ENCODE peak calls at places on chromosomes 6 and 20, in ten cellular contexts. C, V, O, H, L, S, E, K, Q and W are unnamed samples.

GRCh38 chr6:36783603-36784378 is 55.5 kb downstream of the CPNE5 start:
- DNase-seq in C (no peak), V (no peak), O (no peak), H (no peak), L (no peak), S (no peak), E (no peak), K (peak), Q (no peak), W (no peak)

GRCh38 chr20:31355981-31356380 is 12.4 kb upstream of the DEFB118 start:
- DNase-seq in C (no peak), V (no peak), O (no peak), H (peak), L (no peak), S (no peak), E (no peak), K (no peak), Q (no peak), W (no peak)

GRCh38 chr6:5246141-5246869 is 14.4 kb downstream of the LYRM4 start:
- DNase-seq in C (no peak), V (no peak), O (no peak), H (no peak), L (no peak), S (no peak), E (no peak), K (no peak), Q (no peak), W (no peak)

GRCh38 chr6:25302677-25303128 is 23.5 kb downstream of the CARMIL1 start:
- DNase-seq in C (no peak), V (no peak), O (peak), H (peak), L (no peak), S (no peak), E (no peak), K (peak), Q (peak), W (peak)

GRCh38 chr6:137112067-137112355 is 61.4 kb downstream of the IL22RA2 start:
- DNase-seq in C (no peak), V (no peak), O (no peak), H (peak), L (no peak), S (no peak), E (no peak), K (peak), Q (peak), W (peak)

GRCh38 chr6:90338409-90338808 is 41.8 kb upstream of the BACH2 start:
- DNase-seq in C (no peak), V (no peak), O (no peak), H (peak), L (no peak), S (no peak), E (no peak), K (peak), Q (peak), W (no peak)

GRCh38 chr6:139250296-139251274 is 41.2 kb downstream of the TXLNB start:
- DNase-seq in C (peak), V (peak), O (no peak), H (peak), L (peak), S (peak), E (peak), K (peak), Q (peak), W (no peak)

GRCh38 chr6:7691675-7692452 is 34.0 kb upstream of the BMP6 start:
- DNase-seq in C (no peak), V (peak), O (peak), H (peak), L (peak), S (no peak), E (peak), K (peak), Q (peak), W (peak)

GRCh38 chr6:75870389-75870788 is 121.3 kb downstream of the MYO6 start:
- DNase-seq in C (no peak), V (no peak), O (no peak), H (no peak), L (no peak), S (no peak), E (no peak), K (no peak), Q (no peak), W (no peak)

GRCh38 chr6:162973975-162974374 is 246.2 kb downstream of the PACRG start:
- DNase-seq in C (no peak), V (no peak), O (no peak), H (peak), L (no peak), S (no peak), E (no peak), K (no peak), Q (no peak), W (no peak)

GRCh38 chr20:8361008-8361652 is 229.1 kb downstream of the PLCB1 start:
- DNase-seq in C (no peak), V (no peak), O (peak), H (peak), L (no peak), S (no peak), E (no peak), K (peak), Q (peak), W (peak)

GRCh38 chr6:33949877-33950831 is 146.4 kb upstream of the MLN start:
- DNase-seq in C (no peak), V (peak), O (no peak), H (no peak), L (peak), S (peak), E (no peak), K (no peak), Q (no peak), W (no peak)

GRCh38 chr6:147621280-147621679 is 112.8 kb downstream of the SAMD5 start:
- DNase-seq in C (no peak), V (no peak), O (peak), H (no peak), L (no peak), S (no peak), E (no peak), K (peak), Q (peak), W (peak)

GRCh38 chr20:57662028-57662312 is 41.7 kb upstream of the ZBP1 start:
- DNase-seq in C (no peak), V (no peak), O (no peak), H (no peak), L (no peak), S (no peak), E (no peak), K (no peak), Q (no peak), W (no peak)

GRCh38 chr6:151196571-151196970 is 43.2 kb upstream of the AKAP12 start:
- DNase-seq in C (no peak), V (peak), O (no peak), H (peak), L (no peak), S (no peak), E (peak), K (peak), Q (peak), W (no peak)

GRCh38 chr6:27334141-27334540 is 22.1 kb upstream of the POM121L2 start:
- DNase-seq in C (no peak), V (no peak), O (no peak), H (no peak), L (no peak), S (no peak), E (no peak), K (no peak), Q (peak), W (no peak)

GRCh38 chr6:34475167-34476047 is 9.5 kb downstream of the PACSIN1 start:
- DNase-seq in C (no peak), V (no peak), O (no peak), H (no peak), L (no peak), S (no peak), E (no peak), K (no peak), Q (no peak), W (no peak)

GRCh38 chr6:91637217-91637616 is 1050.3 kb upstream of the MAP3K7 start:
- DNase-seq in C (no peak), V (no peak), O (no peak), H (no peak), L (no peak), S (no peak), E (no peak), K (no peak), Q (no peak), W (no peak)

GRCh38 chr6:13573669-13574110 is 711 bp upstream of the SIRT5 start:
- DNase-seq in C (no peak), V (peak), O (no peak), H (peak), L (peak), S (no peak), E (peak), K (peak), Q (peak), W (no peak)

GRCh38 chr20:62832212-62832922 is 15.5 kb downstream of the COL9A3 start:
- DNase-seq in C (peak), V (peak), O (no peak), H (peak), L (no peak), S (no peak), E (no peak), K (no peak), Q (no peak), W (no peak)